ENCODE peak calls at places on chromosomes 11 and 22, in nine cellular contexts. R, J, U, W, Z, I, S, F and H are unnamed samples.

GRCh38 chr11:118006153-118006534 is 19.9 kb downstream of the IL10RA start:
- DNase-seq in R (no peak), J (no peak), U (no peak), W (no peak), Z (no peak), I (no peak), S (no peak), F (no peak), H (no peak)

GRCh38 chr11:34204396-34205279 is 99.2 kb downstream of the NAT10 start:
- DNase-seq in R (no peak), J (no peak), U (no peak), W (peak; percentile 63), Z (no peak), I (no peak), S (peak; percentile 79), F (no peak), H (no peak)

GRCh38 chr22:18091916-18092526 is 14.2 kb downstream of the PEX26 start:
- DNase-seq in R (peak; percentile 81), J (peak; percentile 83), U (no peak), W (peak; percentile 43), Z (peak; percentile 93), I (peak; percentile 78), S (no peak), F (no peak), H (peak; percentile 30)

GRCh38 chr11:13135385-13136271 is 126.5 kb downstream of the RASSF10 start:
- DNase-seq in R (no peak), J (no peak), U (no peak), W (peak; percentile 90), Z (no peak), I (no peak), S (no peak), F (no peak), H (peak; percentile 28)

GRCh38 chr22:43850529-43850928 is 11.8 kb downstream of the SULT4A1 start:
- DNase-seq in R (no peak), J (peak; percentile 9), U (no peak), W (no peak), Z (peak; percentile 45), I (peak; percentile 3), S (no peak), F (no peak), H (no peak)

GRCh38 chr11:69014084-69014935 is 1.3 kb upstream of the MRGPRF start:
- DNase-seq in R (peak; percentile 80), J (peak; percentile 92), U (no peak), W (peak; percentile 82), Z (no peak), I (peak; percentile 73), S (no peak), F (no peak), H (no peak)

GRCh38 chr11:48177661-48178060 is 38.9 kb upstream of the OR4B1 start:
- DNase-seq in R (no peak), J (no peak), U (no peak), W (no peak), Z (no peak), I (no peak), S (no peak), F (no peak), H (no peak)

GRCh38 chr11:65821107-65821506 is 12.7 kb upstream of the SNX32 start:
- DNase-seq in R (no peak), J (no peak), U (no peak), W (no peak), Z (no peak), I (no peak), S (no peak), F (peak; percentile 2), H (peak; percentile 60)

GRCh38 chr22:17638182-17638431 is 450 bp upstream of the BCL2L13 start:
- DNase-seq in R (peak; percentile 66), J (no peak), U (peak; percentile 23), W (no peak), Z (no peak), I (no peak), S (no peak), F (no peak), H (no peak)

GRCh38 chr11:59815754-59816153 is 5.2 kb upstream of the MRPL16 start:
- DNase-seq in R (no peak), J (no peak), U (no peak), W (no peak), Z (no peak), I (no peak), S (no peak), F (no peak), H (no peak)

DNA sequence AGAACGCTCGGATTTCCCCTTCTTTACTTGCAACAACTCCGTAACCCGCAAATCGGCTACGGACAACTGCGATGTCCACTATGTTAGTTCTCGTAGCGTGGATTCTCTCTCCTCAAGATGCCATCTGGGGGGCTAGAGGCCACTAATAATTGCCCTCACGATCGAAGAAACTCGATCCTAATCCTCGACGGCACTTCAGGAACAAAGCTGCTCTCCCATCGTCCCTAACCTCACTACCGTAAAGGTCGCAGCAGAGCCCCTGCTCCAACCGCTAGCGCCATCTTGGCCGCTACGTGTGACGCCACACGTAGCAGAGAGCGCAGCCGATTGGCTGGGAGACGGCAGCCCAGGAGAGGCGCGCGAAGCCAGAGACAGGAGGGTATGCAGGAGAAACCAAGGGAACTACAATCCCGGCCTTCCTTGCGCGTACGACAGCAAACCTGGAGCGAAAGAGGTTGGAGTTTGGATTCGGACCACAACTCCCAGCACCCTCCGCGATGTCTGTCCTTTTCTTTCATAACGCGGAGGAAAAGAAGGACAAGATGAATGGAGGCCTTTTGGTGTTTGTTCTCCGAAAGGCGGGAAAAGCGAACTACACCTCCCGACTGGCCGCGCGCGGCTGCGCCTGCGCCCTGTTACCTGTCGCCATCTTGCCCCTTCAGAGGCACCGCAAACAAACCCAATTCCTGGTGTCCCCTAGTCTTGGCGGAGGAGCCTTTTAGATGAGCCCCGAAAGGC is at the start of gene EMSY:
- DNase-seq in R (peak; percentile 99), J (peak; percentile 95), U (peak; percentile 83), W (peak; percentile 100), Z (peak; percentile 98), I (peak; percentile 97), S (peak; percentile 96), F (peak; percentile 95), H (peak; percentile 97)
- TF ChIP-seq POLR2A in R (peak; percentile 94), J (peak; percentile 99), U (peak; percentile 99), W (peak; percentile 97), Z (peak; percentile 96), I (peak; percentile 95), S (peak; percentile 95), F (peak; percentile 99), H (peak; percentile 67)

DNA sequence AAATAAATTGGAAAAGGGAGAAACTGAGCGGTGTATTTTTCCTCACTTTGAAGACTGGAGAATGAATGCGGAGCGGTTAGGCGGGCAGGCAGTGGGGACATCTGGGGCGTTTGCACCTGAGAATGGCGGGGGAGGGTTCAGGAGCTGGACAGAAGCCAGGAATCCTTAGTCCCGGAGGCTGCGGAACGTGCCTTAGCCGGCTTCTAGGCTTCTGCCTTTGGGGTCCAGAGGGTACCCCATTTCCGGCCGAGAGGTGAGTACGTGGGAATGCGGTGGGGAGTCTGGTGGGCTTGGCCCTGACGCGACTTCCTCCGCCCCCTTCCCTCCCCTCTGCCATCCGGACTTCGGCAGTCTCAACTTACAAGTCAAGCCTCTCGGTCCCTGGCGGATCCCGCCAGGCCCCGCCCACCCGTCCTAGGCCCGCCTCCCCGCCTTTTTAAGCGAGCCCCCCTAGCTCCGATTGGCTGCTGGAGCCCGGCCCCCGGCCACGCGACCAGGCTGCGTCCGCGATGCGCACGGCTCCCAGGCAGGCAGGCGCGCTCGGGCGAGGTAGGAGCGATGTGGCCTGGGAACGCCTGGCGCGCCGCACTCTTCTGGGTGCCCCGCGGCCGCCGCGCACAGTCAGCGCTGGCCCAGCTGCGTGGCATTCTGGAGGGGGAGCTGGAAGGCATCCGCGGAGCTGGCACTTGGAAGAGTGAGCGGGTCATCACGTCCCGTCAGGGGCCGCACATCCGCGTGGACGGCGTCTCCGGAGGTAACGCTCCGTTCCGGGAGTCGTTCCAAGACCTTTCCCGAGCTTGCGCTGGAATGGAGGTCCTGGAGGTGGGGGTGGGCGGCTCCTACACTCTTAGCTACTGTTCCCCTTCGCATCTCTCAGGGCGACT is at the start of gene GCAT:
- DNase-seq in R (peak; percentile 98), J (peak; percentile 97), U (peak; percentile 99), W (peak; percentile 95), Z (peak; percentile 99), I (peak; percentile 97), S (peak; percentile 95), F (peak; percentile 97), H (peak; percentile 98)
- TF ChIP-seq POLR2A in R (no peak), J (no peak), U (peak; percentile 63), W (peak; percentile 80), Z (no peak), I (peak; percentile 56), S (peak; percentile 78), F (peak; percentile 81), H (peak; percentile 10)

DNA sequence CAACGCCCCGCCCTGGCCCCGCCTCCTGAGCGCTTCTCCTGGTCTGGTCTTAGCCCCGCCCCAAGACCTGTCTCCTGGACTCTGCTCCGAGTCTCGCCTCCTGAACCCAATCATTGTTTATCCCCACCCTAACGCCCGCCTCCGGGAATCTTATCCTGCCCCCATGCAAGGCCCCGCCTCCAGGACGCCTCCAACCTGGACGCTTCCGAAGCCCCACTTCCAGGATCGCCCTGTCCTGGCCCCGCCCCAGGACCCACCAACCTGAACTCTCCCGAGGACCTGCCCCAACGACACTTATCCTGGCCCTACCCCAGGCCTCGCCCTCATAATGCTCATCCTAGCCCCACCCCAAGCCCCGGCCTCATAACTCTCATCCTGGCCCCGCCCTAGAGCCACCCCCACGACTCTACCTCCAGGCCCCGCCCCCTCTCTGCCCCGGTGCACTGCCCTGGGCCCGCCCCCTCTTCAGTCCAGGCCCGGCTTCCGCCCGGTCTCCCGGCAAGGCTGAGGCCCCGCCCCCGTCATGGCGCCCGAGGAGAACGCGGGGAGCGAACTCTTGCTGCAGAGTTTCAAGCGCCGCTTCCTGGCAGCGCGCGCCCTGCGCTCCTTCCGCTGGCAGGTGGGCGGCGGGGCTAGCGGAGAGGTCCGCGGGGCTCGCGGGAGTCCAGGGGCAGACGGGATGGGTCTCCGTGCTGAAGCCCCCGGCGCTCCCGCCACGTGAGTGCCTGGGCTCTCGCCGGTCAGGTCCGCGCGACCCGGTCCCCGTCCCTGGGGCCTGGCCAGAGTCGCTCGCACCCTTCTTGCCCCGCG is 45.8 kb upstream of the DEFB108B start:
- DNase-seq in R (peak; percentile 100), J (peak; percentile 100), U (peak; percentile 70), W (peak; percentile 98), Z (peak; percentile 100), I (peak; percentile 100), S (peak; percentile 96), F (peak; percentile 78), H (peak; percentile 100)
- TF ChIP-seq POLR2A in R (no peak), J (peak; percentile 17), U (no peak), W (no peak), Z (no peak), I (no peak), S (no peak), F (no peak), H (no peak)

DNA sequence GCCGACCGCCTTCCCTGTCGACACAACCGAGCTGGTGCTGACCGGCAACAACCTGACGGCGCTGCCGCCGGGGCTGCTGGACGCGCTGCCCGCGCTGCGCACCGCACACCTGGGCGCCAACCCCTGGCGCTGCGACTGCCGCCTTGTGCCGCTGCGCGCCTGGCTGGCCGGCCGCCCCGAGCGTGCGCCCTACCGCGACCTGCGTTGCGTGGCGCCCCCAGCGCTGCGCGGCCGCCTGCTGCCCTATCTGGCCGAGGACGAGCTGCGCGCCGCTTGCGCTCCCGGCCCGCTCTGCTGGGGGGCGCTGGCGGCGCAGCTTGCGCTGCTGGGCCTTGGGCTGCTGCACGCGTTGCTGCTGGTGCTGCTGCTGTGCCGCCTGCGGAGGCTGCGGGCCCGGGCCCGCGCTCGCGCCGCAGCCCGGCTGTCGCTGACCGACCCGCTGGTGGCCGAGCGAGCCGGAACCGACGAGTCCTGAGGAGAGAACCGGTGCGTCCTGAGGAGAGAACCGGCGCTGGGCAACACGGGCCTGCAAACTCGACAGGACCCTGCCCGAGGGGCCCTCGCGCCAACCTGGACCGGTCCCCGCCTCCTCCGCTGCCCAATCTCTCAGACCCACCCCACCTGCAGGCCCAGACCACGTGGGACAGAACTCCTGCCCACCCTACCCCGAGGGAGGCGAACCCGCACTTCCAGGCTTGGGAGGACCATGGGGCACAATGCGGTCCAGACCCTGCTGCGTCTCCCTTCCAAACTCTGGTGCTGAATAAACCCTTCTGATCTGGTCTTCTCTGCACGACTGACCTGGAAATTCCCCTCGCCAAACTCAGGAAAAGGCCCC is 870 bp downstream of the GP1BB start:
- DNase-seq in R (no peak), J (no peak), U (no peak), W (peak; percentile 18), Z (no peak), I (no peak), S (no peak), F (peak; percentile 95), H (peak; percentile 38)
- TF ChIP-seq POLR2A in R (no peak), J (no peak), U (no peak), W (no peak), Z (no peak), I (no peak), S (no peak), F (no peak), H (no peak)